ENCODE peak calls at places on chromosomes 2 and 18, in five cellular contexts. N, M, T, W and R are unnamed samples.

GRCh38 chr2:3279236-3279960 is 98.2 kb downstream of the EIPR1 start:
- DNase-seq in N (no peak), M (no peak), W (no peak), T (no peak), R (no peak)

GRCh38 chr2:34547340-34547739 is 948.2 kb upstream of the FAM98A start:
- DNase-seq in T (no peak), N (no peak), M (no peak), W (no peak), R (no peak)

GRCh38 chr2:37973615-37974353 is 48.7 kb downstream of the RMDN2 start:
- DNase-seq in W (no peak), T (no peak), M (no peak), N (no peak), R (no peak)

GRCh38 chr18:63567276-63567675 is 19.9 kb upstream of the SERPINB13 start:
- DNase-seq in M (no peak), N (no peak), W (no peak), T (no peak), R (no peak)

GRCh38 chr2:231714639-231715498 is 6.5 kb downstream of the PTMA start:
- DNase-seq in M (peak), T (peak), N (peak), W (peak), R (no peak)

GRCh38 chr2:37816686-37817085 is 108.4 kb upstream of the RMDN2 start:
- DNase-seq in N (no peak), W (no peak), M (no peak), T (no peak), R (no peak)

GRCh38 chr2:225616372-225616771 is 216.9 kb downstream of the NYAP2 start:
- DNase-seq in T (no peak), N (no peak), W (no peak), M (no peak), R (no peak)

GRCh38 chr2:611519-611918 is 65.7 kb downstream of the TMEM18 start:
- DNase-seq in M (no peak), W (no peak), N (no peak), T (no peak), R (no peak)

GRCh38 chr18:33751613-33752221 is 173.7 kb downstream of the ASXL3 start:
- DNase-seq in W (no peak), M (no peak), N (no peak), T (no peak), R (no peak)

GRCh38 chr2:105576050-105576439 is 168.7 kb upstream of the NCK2 start:
- DNase-seq in T (no peak), M (no peak), N (no peak), W (no peak), R (no peak)

GRCh38 chr2:67612576-67612981 is 215.4 kb downstream of the ETAA1 start:
- DNase-seq in T (no peak), N (no peak), M (no peak), W (no peak), R (no peak)

GRCh38 chr2:237407734-237408133 is 6.2 kb downstream of the COL6A3 start:
- DNase-seq in T (no peak), M (no peak), N (no peak), W (no peak), R (no peak)

GRCh38 chr2:170747921-170748320 is 22.3 kb upstream of the ERICH2 start:
- DNase-seq in M (no peak), N (no peak), W (no peak), T (no peak), R (no peak)

GRCh38 chr18:79336556-79337142 is 59.1 kb upstream of the NFATC1 start:
- DNase-seq in W (no peak), T (no peak), M (no peak), N (no peak), R (no peak)

GRCh38 chr2:127901339-127902072 is 15.8 kb upstream of the AMMECR1L start:
- DNase-seq in N (no peak), W (no peak), T (no peak), M (peak), R (no peak)

GRCh38 chr2:120589782-120590608 is 145.7 kb upstream of the GLI2 start:
- DNase-seq in M (no peak), W (no peak), T (no peak), N (no peak), R (peak)

GRCh38 chr18:40066368-40066767 is 1888.7 kb upstream of the PIK3C3 start:
- DNase-seq in N (no peak), T (no peak), W (no peak), M (no peak), R (no peak)

GRCh38 chr2:203579730-203580129 is 44.6 kb upstream of the RAPH1 start:
- DNase-seq in W (no peak), N (no peak), T (no peak), M (peak), R (no peak)

GRCh38 chr2:181072486-181072885 is 92.1 kb downstream of the UBE2E3 start:
- DNase-seq in T (no peak), W (no peak), N (no peak), M (no peak), R (no peak)

GRCh38 chr18:39840406-39840805 is 2114.6 kb upstream of the PIK3C3 start:
- DNase-seq in W (no peak), T (no peak), M (no peak), N (no peak), R (no peak)

GRCh38 chr2:31335921-31336570 is 78.5 kb downstream of the XDH start:
- DNase-seq in W (no peak), M (no peak), N (no peak), T (no peak), R (peak)

GRCh38 chr18:12608292-12608691 is 49.6 kb downstream of the SPIRE1 start:
- DNase-seq in M (no peak), T (no peak), N (no peak), W (no peak), R (no peak)

GRCh38 chr2:158745067-158745865 is 49.9 kb upstream of the DAPL1 start:
- DNase-seq in W (peak), M (peak), N (peak), T (peak), R (peak)

GRCh38 chr2:19682493-19682892 is 219.3 kb downstream of the TTC32 start:
- DNase-seq in M (no peak), T (no peak), W (no peak), N (no peak), R (no peak)

GRCh38 chr2:46540496-46541342 is 61.4 kb downstream of the TMEM247 start:
- DNase-seq in N (no peak), T (no peak), M (no peak), W (no peak), R (no peak)

GRCh38 chr18:76447268-76447890 is 47.7 kb downstream of the ZNF516 start:
- DNase-seq in M (no peak), N (no peak), T (no peak), W (no peak), R (no peak)

GRCh38 chr2:222450021-222450420 is 25.7 kb downstream of the SGPP2 start:
- DNase-seq in W (no peak), T (no peak), M (no peak), N (no peak), R (no peak)

GRCh38 chr2:222448806-222449205 is 24.5 kb downstream of the SGPP2 start:
- DNase-seq in N (no peak), T (no peak), W (no peak), M (peak), R (peak)

GRCh38 chr2:222447144-222447543 is 22.8 kb downstream of the SGPP2 start:
- DNase-seq in N (no peak), M (no peak), T (no peak), W (no peak), R (no peak)

GRCh38 chr2:222452422-222452950 is 28.1 kb downstream of the SGPP2 start:
- DNase-seq in M (no peak), T (no peak), W (no peak), N (no peak), R (no peak)

DNA sequence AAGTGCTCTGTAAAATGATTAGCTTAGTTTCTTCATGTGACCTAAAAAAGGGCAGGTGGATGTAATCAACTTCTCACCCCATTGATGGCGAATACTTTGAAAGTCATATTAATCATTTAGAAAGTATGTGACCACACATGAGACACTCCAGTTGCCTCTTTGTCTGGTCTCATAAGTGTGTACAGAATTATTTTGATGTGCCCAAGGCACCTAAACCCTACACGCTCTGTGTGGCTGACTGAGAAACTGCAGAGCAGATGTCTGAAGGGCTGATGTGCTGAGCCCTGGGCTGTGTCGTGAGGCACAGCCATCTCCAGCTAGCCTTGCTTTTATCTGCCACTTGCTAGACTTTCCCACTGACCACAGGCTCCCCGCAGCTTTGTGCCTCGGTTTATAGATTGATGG is 26.9 kb downstream of the SGPP2 start:
- DNase-seq in N (peak), W (no peak), M (no peak), T (no peak), R (no peak)
- TF ChIP-seq CTCF in N (peak), W (no peak), M (no peak), T (no peak), R (no peak)

DNA sequence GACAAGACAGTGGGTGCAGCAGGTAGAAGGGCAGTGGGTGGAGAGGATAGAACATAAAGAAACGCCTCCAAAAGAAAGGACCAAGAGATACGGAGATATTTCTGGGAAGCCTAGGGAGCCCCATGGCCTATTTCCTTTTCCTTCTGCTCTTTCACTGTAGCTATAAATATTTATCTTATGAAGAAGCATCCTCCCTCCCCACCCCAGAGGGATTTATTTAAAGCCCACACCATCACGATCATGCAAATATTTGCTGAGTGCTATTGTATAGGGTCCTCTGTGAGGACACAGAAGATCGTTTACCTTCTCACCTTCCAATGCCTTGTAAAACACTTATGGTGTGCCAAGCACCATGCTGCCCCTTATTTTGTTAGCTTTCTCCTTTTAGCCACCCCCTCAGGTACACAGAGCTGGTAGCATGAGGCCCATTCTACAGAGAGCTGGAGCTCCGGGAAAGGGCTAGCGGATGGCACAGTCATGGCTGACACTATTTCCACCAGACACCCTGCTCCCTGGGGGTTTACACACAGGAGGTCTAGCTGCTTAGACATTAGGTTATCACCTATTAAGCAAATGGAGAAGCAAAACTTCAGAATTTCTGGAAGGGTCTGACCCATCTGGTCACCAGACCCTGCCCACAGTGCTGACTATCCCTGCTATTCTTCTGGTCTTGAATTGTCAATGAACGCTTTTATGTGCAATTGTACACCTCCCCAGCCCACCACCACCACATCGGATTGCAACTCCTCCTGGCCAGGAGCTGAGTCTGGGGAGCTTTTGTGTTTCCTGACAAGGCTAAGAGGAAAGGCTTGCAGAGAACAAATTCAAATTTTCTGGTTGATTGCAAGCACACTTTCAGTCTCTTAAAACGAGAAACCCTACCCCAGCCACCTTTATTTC is 91.8 kb upstream of the KLF7 start:
- DNase-seq in N (no peak), T (no peak), W (no peak), M (no peak), R (no peak)
- TF ChIP-seq CTCF in N (no peak), T (no peak), W (no peak), M (no peak), R (no peak)

DNA sequence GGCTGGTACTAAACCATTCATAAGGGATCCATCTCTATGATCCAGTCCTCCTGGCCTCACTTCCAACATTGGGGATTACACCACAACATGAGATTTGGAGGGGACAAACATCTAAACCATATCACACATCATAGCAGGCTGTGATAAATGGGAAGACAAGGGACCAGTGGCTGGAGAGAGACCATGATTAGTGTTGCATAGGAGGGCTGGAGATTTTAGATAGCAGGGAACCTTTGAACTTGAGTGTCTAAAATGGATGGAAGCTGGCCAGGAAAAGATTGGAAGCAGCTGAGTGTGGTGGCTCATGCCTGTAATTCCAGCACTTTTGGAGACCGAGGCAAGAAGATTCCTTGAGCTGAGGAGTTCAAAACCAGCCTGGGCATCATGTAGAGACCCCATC is 12.4 kb upstream of the SCG2 start:
- DNase-seq in M (no peak), N (no peak), W (no peak), T (no peak), R (no peak)
- TF ChIP-seq CTCF in M (no peak), N (no peak), W (no peak), T (no peak), R (no peak)

GRCh38 chr2:81895620-81896245 is 1591.2 kb upstream of the LRRTM1 start:
- DNase-seq in T (no peak), M (no peak), N (no peak), W (no peak), R (no peak)

GRCh38 chr2:81894451-81894990 is 1590.0 kb upstream of the LRRTM1 start:
- DNase-seq in M (no peak), W (no peak), T (no peak), N (no peak), R (no peak)
- TF ChIP-seq CTCF in M (no peak), W (no peak), T (no peak), N (no peak), R (no peak)

GRCh38 chr2:137228566-137228965 is 463.2 kb downstream of the THSD7B start:
- DNase-seq in N (no peak), T (no peak), W (no peak), M (no peak), R (peak)
- TF ChIP-seq CTCF in N (no peak), T (no peak), W (no peak), M (no peak), R (no peak)